ENCODE peak calls at places on chromosomes 11 and 22, in six cellular contexts. F is stimulated activated CD8-positive, alpha-beta memory T cell treated with anti-CD3 and anti-CD28 coated beads, Interleukin-7, amount 100 ng/mL, for 48 hours; V is cardiac muscle cell; X is NCI-H510A treated with DMSO at 0.1 percent for 48 hours; B is stimulated activated CD4-positive, alpha-beta T cell treated with anti-CD3 and anti-CD28 coated beads, Interleukin-1b, Interleukin-23, amount 100 ng/mL, for 48 hours; Z is Ammon's horn. R is an unnamed sample.
A peak's percentile ranks its signal among the peaks of the same experiment; 100 is the strongest.

GRCh38 chr11:40716344-40717178 is 742.9 kb downstream of the LRRC4C start:
- DNase-seq in F (no peak), V (no peak), X (no peak), B (no peak), Z (no peak), R (no peak)

GRCh38 chr22:24706732-24707476 is 67.6 kb downstream of the PIWIL3 start:
- DNase-seq in F (no peak), V (no peak), X (no peak), B (no peak), Z (no peak), R (no peak)

GRCh38 chr22:22720724-22721261 is 76.4 kb downstream of the GGTLC2 start:
- DNase-seq in F (no peak), V (no peak), X (no peak), B (no peak), Z (peak; percentile 54), R (peak; percentile 12)

GRCh38 chr11:1165256-1166041 is 7.7 kb downstream of the MUC5AC start:
- DNase-seq in F (no peak), V (no peak), X (no peak), B (no peak), Z (no peak), R (no peak)

GRCh38 chr11:11510939-11511338 is 110.9 kb downstream of the GALNT18 start:
- DNase-seq in F (no peak), V (no peak), X (peak; percentile 71), B (no peak), Z (peak; percentile 82), R (peak; percentile 65)

GRCh38 chr11:65698205-65698604 is 13.8 kb upstream of the KAT5 start:
- DNase-seq in F (no peak), V (no peak), X (no peak), B (no peak), Z (no peak), R (no peak)

GRCh38 chr11:131938321-131938751 is 567.9 kb downstream of the NTM start:
- DNase-seq in F (no peak), V (no peak), X (no peak), B (no peak), Z (peak; percentile 65), R (peak; percentile 50)

GRCh38 chr11:101341578-101341977 is 212.0 kb upstream of the PGR start:
- DNase-seq in F (no peak), V (no peak), X (no peak), B (no peak), Z (no peak), R (no peak)

GRCh38 chr11:88300888-88301477 is 36.6 kb downstream of the CTSC start:
- DNase-seq in F (no peak), V (peak; percentile 72), X (no peak), B (no peak), Z (no peak), R (no peak)

R was measured in midbrain.